ENCODE peak calls at places on chromosomes 13 and 19, in four cellular contexts. B is stimulated activated CD8-positive, alpha-beta memory T cell treated with anti-CD3 and anti-CD28 coated beads, Interleukin-7, amount 100 ng/mL, for 1 hour; U is activated T-cell treated with anti-CD3 and anti-CD28 coated beads for 4 hours; Y is T-helper 22 cell. A is an unnamed sample.

GRCh38 chr19:41936961-41937360 is 8.7 kb upstream of the ERFL start:
- DNase-seq in Y (no peak), U (no peak), B (no peak), A (no peak)

GRCh38 chr19:36210497-36210896 is 4.0 kb downstream of the ZNF565 start:
- DNase-seq in U (no peak), Y (no peak), B (no peak), A (no peak)

GRCh38 chr19:42540071-42540553 is 11.8 kb upstream of the CEACAM1 start:
- DNase-seq in U (no peak), B (no peak), Y (no peak), A (no peak)

GRCh38 chr13:60787083-60787482 is 390.1 kb downstream of the TDRD3 start:
- DNase-seq in B (no peak), U (no peak), Y (no peak), A (no peak)

GRCh38 chr13:85586422-85586831 is 212.8 kb downstream of the SLITRK6 start:
- DNase-seq in Y (no peak), B (no peak), U (no peak), A (no peak)

GRCh38 chr13:24011266-24011665 is 114.0 kb upstream of the C1QTNF9B start:
- DNase-seq in U (no peak), Y (no peak), B (no peak), A (no peak)

GRCh38 chr19:58450836-58451357 is 525 bp upstream of the ZNF324B start:
- DNase-seq in B (no peak), Y (no peak), U (no peak), A (no peak)

GRCh38 chr13:46134494-46134893 is 29.7 kb upstream of the CPB2 start:
- DNase-seq in B (no peak), Y (no peak), U (no peak), A (no peak)

GRCh38 chr19:20367811-20368294 is 197.7 kb downstream of the ZNF737 start:
- DNase-seq in B (no peak), U (no peak), Y (no peak), A (no peak)

GRCh38 chr13:76972430-76972829 is 19.5 kb upstream of the CLN5 start:
- DNase-seq in Y (no peak), U (no peak), B (no peak), A (no peak)

GRCh38 chr13:30364876-30365275 is 57.4 kb upstream of the UBE2L5 start:
- DNase-seq in U (no peak), B (no peak), Y (no peak), A (no peak)

GRCh38 chr13:93409816-93410215 is 183.2 kb downstream of the GPC6 start:
- DNase-seq in Y (no peak), B (no peak), U (no peak), A (no peak)

GRCh38 chr19:42023121-42023942 is 29.3 kb upstream of the ATP1A3 start:
- DNase-seq in B (no peak), U (no peak), Y (no peak), A (no peak)

GRCh38 chr13:39210961-39211534 is 172.8 kb downstream of the NHLRC3 start:
- DNase-seq in Y (no peak), B (no peak), U (no peak), A (no peak)